ENCODE peak calls at places on chromosomes 4 and X, in nine cellular contexts. H, C, I, O, P, F, G, X and Y are unnamed samples. For H3K27me3, the result is how much of the 10 kb centered on the place peaks cover.

GRCh38 chr4:48979897-48980579 is 6.0 kb upstream of the CWH43 start:
- DNase-seq in C (no peak), F (no peak), X (peak), I (no peak), P (no peak), G (no peak), O (no peak), H (no peak), Y (no peak)

GRCh38 chr4:182944484-182945227 is 27.5 kb upstream of the DCTD start:
- DNase-seq in P (no peak), I (no peak), H (no peak), X (no peak), F (no peak), O (no peak), C (no peak), G (no peak), Y (no peak)

GRCh38 chr4:84901173-84901572 is 65.3 kb downstream of the WDFY3 start:
- DNase-seq in O (no peak), P (no peak), C (peak), H (no peak), I (no peak), F (no peak), X (no peak), G (no peak), Y (no peak)

GRCh38 chr4:189825466-189825865 is 115.2 kb upstream of the FRG1 start:
- DNase-seq in I (no peak), X (no peak), C (no peak), O (no peak), H (no peak), F (no peak), G (no peak), P (no peak), Y (no peak)

GRCh38 chr4:169278669-169279068 is 7.9 kb upstream of the SH3RF1 start:
- DNase-seq in I (no peak), X (no peak), O (no peak), H (no peak), G (no peak), F (no peak), P (no peak), C (no peak), Y (no peak)

GRCh38 chr4:99783940-99784339 is 32.7 kb upstream of the DAPP1 start:
- DNase-seq in X (peak), O (no peak), F (no peak), C (no peak), H (no peak), G (no peak), I (no peak), P (no peak), Y (no peak)

GRCh38 chr4:91322961-91323360 is 980.8 kb upstream of the GRID2 start:
- DNase-seq in G (no peak), P (no peak), H (no peak), C (no peak), I (no peak), X (no peak), O (no peak), F (no peak), Y (no peak)

GRCh38 chr4:81465668-81466357 is 5.9 kb downstream of the RASGEF1B start:
- DNase-seq in X (no peak), H (no peak), G (no peak), F (no peak), P (no peak), C (no peak), O (no peak), I (peak), Y (no peak)

GRCh38 chr4:168883513-168883912 is 126.5 kb downstream of the CBR4 start:
- DNase-seq in C (no peak), G (no peak), O (no peak), I (no peak), H (no peak), X (no peak), F (no peak), P (no peak), Y (no peak)

GRCh38 chr4:170464614-170465197 is 374.9 kb upstream of the AADAT start:
- DNase-seq in I (no peak), C (no peak), G (no peak), X (no peak), H (no peak), P (no peak), F (no peak), O (no peak), Y (no peak)

GRCh38 chr4:87805971-87806370 is 6.6 kb downstream of the IBSP start:
- DNase-seq in F (no peak), P (no peak), I (no peak), O (no peak), C (no peak), X (peak), H (no peak), G (no peak), Y (no peak)

GRCh38 chr4:88630756-88631155 is 38.5 kb downstream of the HERC3 start:
- DNase-seq in I (peak), G (no peak), C (no peak), O (no peak), H (no peak), F (no peak), P (no peak), X (peak), Y (no peak)

GRCh38 chr4:183205193-183205592 is 106.1 kb downstream of the WWC2 start:
- DNase-seq in H (no peak), O (no peak), P (no peak), X (no peak), I (no peak), C (no peak), G (no peak), F (no peak), Y (no peak)

GRCh38 chr4:137510866-137511265 is 21.4 kb downstream of the PCDH18 start:
- DNase-seq in H (no peak), C (no peak), F (no peak), X (peak), O (no peak), P (no peak), I (peak), G (peak), Y (no peak)

GRCh38 chrX:112844250-112844649 is 3.6 kb upstream of the AMOT start:
- DNase-seq in X (peak), O (no peak), G (no peak), I (no peak), F (no peak), P (peak), H (no peak), C (no peak), Y (no peak)

GRCh38 chrX:672931-673330 is 42.3 kb downstream of the SHOX start:
- DNase-seq in H (no peak), F (no peak), G (no peak), X (no peak), C (no peak), P (no peak), I (no peak), O (no peak), Y (no peak)

GRCh38 chr4:18934197-18934596 is 912.6 kb upstream of the LCORL start:
- DNase-seq in P (no peak), G (no peak), H (no peak), C (peak), I (no peak), O (no peak), X (peak), F (no peak), Y (no peak)

GRCh38 chr4:159455675-159456235 is 352.9 kb downstream of the RAPGEF2 start:
- DNase-seq in X (peak), F (no peak), P (peak), C (peak), O (no peak), G (no peak), I (peak), H (no peak), Y (no peak)

GRCh38 chr4:144645621-144646522 is at the start of gene HHIP:
- DNase-seq in O (peak), X (no peak), I (no peak), F (peak), G (no peak), H (peak), C (peak), P (peak), Y (peak)

GRCh38 chr4:138451264-138451663 is 209.1 kb upstream of the SLC7A11 start:
- DNase-seq in P (no peak), X (no peak), O (no peak), I (no peak), F (no peak), G (no peak), H (no peak), C (no peak), Y (no peak)

GRCh38 chrX:94288325-94288724 is 614.3 kb downstream of the FAM133A start:
- DNase-seq in P (no peak), F (no peak), H (no peak), I (no peak), O (no peak), C (no peak), G (no peak), X (peak), Y (no peak)

GRCh38 chrX:100995469-100995868 is 26.0 kb downstream of the ARL13A start:
- DNase-seq in H (no peak), P (no peak), F (no peak), X (peak), O (no peak), I (no peak), C (no peak), G (no peak), Y (no peak)

GRCh38 chr4:6115342-6115741 is 85.0 kb downstream of the JAKMIP1 start:
- DNase-seq in F (peak), H (no peak), O (no peak), X (no peak), C (no peak), I (no peak), P (no peak), G (no peak), Y (no peak)

GRCh38 chr4:110019153-110019552 is 106.5 kb downstream of the EGF start:
- DNase-seq in P (no peak), H (no peak), X (no peak), C (no peak), G (no peak), O (no peak), I (no peak), F (no peak), Y (no peak)

GRCh38 chrX:93538575-93538974 is 134.8 kb downstream of the NAP1L3 start:
- DNase-seq in P (no peak), X (no peak), G (no peak), I (no peak), O (no peak), F (no peak), C (no peak), H (no peak), Y (no peak)

GRCh38 chrX:80876877-80877276 is 67.2 kb upstream of the BRWD3 start:
- DNase-seq in H (no peak), F (no peak), X (peak), O (no peak), G (no peak), I (peak), P (peak), C (no peak), Y (no peak)

GRCh38 chr4:127210877-127211276 is 421.9 kb upstream of the INTU start:
- DNase-seq in P (no peak), C (no peak), H (no peak), I (no peak), F (no peak), O (no peak), G (no peak), X (no peak), Y (no peak)

GRCh38 chrX:21745756-21746155 is 12.2 kb downstream of the SMPX start:
- DNase-seq in O (peak), G (no peak), F (peak), I (peak), H (no peak), C (peak), X (no peak), P (peak), Y (peak)

GRCh38 chr4:15317246-15317645 is 110.6 kb upstream of the C1QTNF7 start:
- DNase-seq in I (no peak), G (no peak), O (no peak), X (peak), H (no peak), F (no peak), P (no peak), C (no peak), Y (no peak)

GRCh38 chrX:2767631-2768455 is 16.0 kb downstream of the XG start:
- DNase-seq in H (peak), G (no peak), F (no peak), O (peak), I (peak), P (no peak), C (peak), X (peak), Y (peak)

GRCh38 chr4:87153078-87153477 is 67.3 kb downstream of the KLHL8 start:
- DNase-seq in P (no peak), G (no peak), C (no peak), X (no peak), O (no peak), I (no peak), H (no peak), F (no peak), Y (no peak)

GRCh38 chrX:102580891-102581290 is 18.4 kb upstream of the ARMCX5 start:
- DNase-seq in G (no peak), P (no peak), X (no peak), I (no peak), C (no peak), F (no peak), O (no peak), H (no peak), Y (no peak)

GRCh38 chr4:1210241-1210841 is 38.0 kb upstream of the SPON2 start:
- DNase-seq in C (no peak), O (peak), X (no peak), H (peak), P (no peak), F (no peak), G (no peak), I (no peak), Y (peak)

GRCh38 chr4:20760053-20760452 is 59.8 kb downstream of the PACRGL start:
- DNase-seq in I (no peak), F (no peak), X (no peak), C (no peak), P (no peak), H (no peak), G (no peak), O (no peak), Y (no peak)

GRCh38 chr4:112647785-112648184 is 10.8 kb downstream of the LARP7 start:
- DNase-seq in O (no peak), X (no peak), F (no peak), H (no peak), I (no peak), P (no peak), C (no peak), G (no peak), Y (no peak)
- H3K4me3 ChIP-seq in O (no peak), X (no peak), F (no peak), H (no peak), I (no peak), P (no peak), C (no peak), G (no peak), Y (no peak)

GRCh38 chr4:8322794-8323704 is 53.5 kb downstream of the HTRA3 start:
- DNase-seq in I (no peak), G (no peak), H (peak), X (no peak), P (no peak), C (peak), O (peak), F (peak), Y (no peak)
- H3K27me3 ChIP-seq in I (under half), G (under half), H (under half), X (under half), P (under half), C (under half), O (under half), F (under half), Y (under half)

GRCh38 chrX:65990702-65991101 is 49.2 kb downstream of the VSIG4 start:
- DNase-seq in I (no peak), X (no peak), O (no peak), C (no peak), H (no peak), P (no peak), F (no peak), G (no peak), Y (no peak)

GRCh38 chrX:65985211-65985610 is 54.7 kb downstream of the VSIG4 start:
- DNase-seq in C (no peak), X (no peak), P (no peak), O (no peak), H (no peak), G (no peak), F (no peak), I (no peak), Y (no peak)

GRCh38 chrX:65987856-65988255 is 52.0 kb downstream of the VSIG4 start:
- DNase-seq in O (no peak), H (no peak), F (no peak), X (no peak), G (no peak), P (no peak), I (no peak), C (no peak), Y (no peak)

DNA sequence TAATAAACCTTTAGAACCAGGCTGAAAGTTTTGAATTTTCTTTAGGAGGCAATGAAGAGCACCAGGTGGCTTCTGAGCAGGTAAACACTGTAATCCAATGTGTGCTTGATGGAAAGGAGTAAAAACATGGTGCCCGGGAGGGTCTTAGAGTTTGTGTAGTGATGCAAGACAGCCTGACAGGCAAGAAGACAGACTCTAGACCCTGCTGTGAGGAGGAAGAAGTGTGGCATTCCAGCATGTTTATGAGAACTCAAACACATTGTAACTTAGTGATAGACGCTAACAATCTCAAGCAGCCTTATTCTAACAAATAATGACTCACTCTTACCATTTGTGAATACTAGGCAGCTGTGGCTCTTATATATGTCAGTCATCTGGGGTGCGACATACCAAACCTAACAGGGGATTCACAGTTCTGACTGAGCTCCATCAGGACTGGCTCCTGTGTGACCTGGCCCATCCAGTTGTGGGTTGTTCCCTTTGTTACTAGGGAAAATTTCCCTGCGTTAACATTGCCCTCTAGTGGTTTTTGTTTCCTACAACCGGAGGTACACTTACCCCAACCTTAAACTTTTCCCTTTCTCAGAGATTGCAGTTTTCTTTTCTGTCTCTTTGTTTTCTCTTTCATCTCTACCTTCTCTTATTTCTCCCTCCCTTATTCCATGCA is 53.8 kb downstream of the VSIG4 start:
- DNase-seq in I (peak), X (peak), H (no peak), G (no peak), C (peak), O (no peak), P (peak), F (no peak), Y (peak)
- H3K4me3 ChIP-seq in I (no peak), X (no peak), H (no peak), G (no peak), C (no peak), O (no peak), P (no peak), F (no peak), Y (no peak)

GRCh38 chrX:109350621-109351020 is 131.3 kb downstream of the GUCY2F start:
- DNase-seq in X (no peak), I (no peak), P (no peak), C (no peak), H (no peak), O (no peak), F (no peak), G (no peak), Y (no peak)

GRCh38 chrX:109347618-109348017 is 134.3 kb downstream of the GUCY2F start:
- DNase-seq in I (no peak), O (no peak), C (no peak), X (peak), F (no peak), G (no peak), H (no peak), P (no peak), Y (no peak)

GRCh38 chrX:109350051-109350450 is 131.8 kb downstream of the GUCY2F start:
- DNase-seq in C (no peak), I (no peak), G (no peak), O (no peak), P (no peak), X (no peak), H (no peak), F (no peak), Y (no peak)

GRCh38 chrX:109345866-109346265 is 136.0 kb downstream of the GUCY2F start:
- DNase-seq in X (no peak), P (no peak), O (no peak), F (no peak), H (no peak), G (no peak), I (no peak), C (no peak), Y (no peak)

DNA sequence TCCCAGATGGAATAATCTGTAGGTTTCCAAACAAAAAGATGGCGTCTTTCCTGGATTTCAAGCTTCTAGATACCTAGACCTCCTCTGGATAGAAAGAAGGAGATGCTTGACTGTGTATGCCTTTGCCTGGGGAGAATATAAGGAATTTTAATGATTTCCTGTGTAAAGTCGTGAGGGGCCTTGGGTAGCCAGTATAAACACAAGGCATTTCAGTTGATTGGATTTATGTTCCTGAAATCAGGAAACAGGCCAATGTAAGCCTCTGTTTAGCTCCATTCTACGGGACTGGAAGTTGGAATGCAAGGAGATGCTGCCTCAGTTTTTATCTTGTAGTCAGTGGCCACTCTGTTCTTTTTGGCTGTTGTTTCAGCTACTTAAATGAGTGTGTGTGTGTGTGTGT is 137.2 kb downstream of the GUCY2F start:
- DNase-seq in P (no peak), X (no peak), C (no peak), H (no peak), G (no peak), I (no peak), O (no peak), F (no peak), Y (no peak)
- H3K27me3 ChIP-seq in P (under half), X (under half), C (under half), H (under half), G (under half), I (under half), O (under half), F (under half), Y (under half)

DNA sequence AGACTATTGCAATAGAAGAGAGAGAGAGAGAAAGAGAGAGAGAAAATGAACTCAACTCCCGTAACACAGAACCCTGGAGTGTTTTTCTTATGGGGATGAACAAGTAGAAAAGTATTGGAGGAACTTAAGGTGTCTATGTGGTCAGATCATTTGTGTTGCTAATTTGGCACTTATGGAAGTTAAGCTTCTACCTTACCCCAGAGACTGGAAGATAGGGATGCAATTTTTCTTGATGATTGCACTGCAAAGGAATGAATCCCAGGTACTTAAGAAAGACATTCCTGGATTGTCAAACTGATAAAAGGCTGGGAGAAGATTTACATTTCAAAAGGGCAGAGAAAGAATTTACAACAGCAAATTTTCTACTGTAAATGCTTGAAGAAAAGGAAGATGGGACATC is 57.3 kb downstream of the MAP9 start:
- DNase-seq in F (no peak), X (no peak), P (no peak), C (no peak), O (no peak), H (no peak), I (no peak), G (no peak), Y (no peak)
- H3K4me3 ChIP-seq in F (no peak), X (no peak), P (no peak), C (no peak), O (no peak), H (no peak), I (no peak), G (no peak), Y (no peak)